ENCODE peak calls at places on chromosomes 12 and 14, in ten cellular contexts. X, O, B, N, L, G, H, U, R and Z are unnamed samples. For H3K4me1, the result is how much of the 10 kb centered on the place peaks cover.

GRCh38 chr14:78530078-78530477 is 359.9 kb downstream of the NRXN3 start:
- DNase-seq in H (no peak), X (peak), R (peak), B (peak), O (no peak), N (peak), G (no peak), L (peak), U (no peak), Z (peak)

GRCh38 chr14:104919993-104920315 is 4.7 kb upstream of the PLD4 start:
- DNase-seq in U (no peak), G (no peak), X (no peak), B (no peak), R (no peak), L (no peak), O (no peak), N (no peak), H (no peak), Z (no peak)

GRCh38 chr12:6321905-6322304 is 11.4 kb downstream of the PLEKHG6 start:
- DNase-seq in G (no peak), X (no peak), B (no peak), R (peak), L (no peak), O (no peak), H (no peak), N (no peak), U (no peak), Z (no peak)

GRCh38 chr12:121465921-121466799 is 66.2 kb downstream of the RNF34 start:
- DNase-seq in N (no peak), X (peak), U (no peak), H (peak), R (peak), L (peak), B (peak), O (no peak), G (no peak), Z (no peak)

GRCh38 chr12:53844989-53845836 is 93.4 kb upstream of the HOXC13 start:
- DNase-seq in H (no peak), R (peak), U (no peak), N (peak), B (peak), G (no peak), X (peak), O (peak), L (no peak), Z (no peak)

GRCh38 chr14:53458368-53458814 is 305.3 kb upstream of the DDHD1 start:
- DNase-seq in L (no peak), O (peak), X (peak), R (peak), B (peak), U (no peak), N (peak), G (no peak), H (no peak), Z (no peak)

GRCh38 chr12:32569256-32569655 is 109.8 kb upstream of the DNM1L start:
- DNase-seq in G (no peak), O (no peak), U (no peak), L (no peak), H (no peak), R (no peak), N (no peak), B (peak), X (no peak), Z (no peak)

GRCh38 chr12:110224379-110225304 is 56.4 kb upstream of the ATP2A2 start:
- DNase-seq in N (no peak), L (peak), B (peak), H (no peak), R (peak), G (no peak), X (peak), O (peak), U (peak), Z (no peak)

GRCh38 chr12:119301367-119301766 is 33.2 kb upstream of the CCDC60 start:
- DNase-seq in H (no peak), L (no peak), B (no peak), O (no peak), N (no peak), X (no peak), U (no peak), R (no peak), G (no peak), Z (no peak)

GRCh38 chr14:48857366-48857765 is 728.8 kb downstream of the RPS29 start:
- DNase-seq in X (no peak), B (no peak), O (no peak), N (peak), G (no peak), H (no peak), R (no peak), U (no peak), L (peak), Z (no peak)

GRCh38 chr14:98769326-98769725 is 502.7 kb downstream of the BCL11B start:
- DNase-seq in B (no peak), G (no peak), N (peak), L (no peak), U (peak), R (no peak), X (peak), H (no peak), O (no peak), Z (no peak)

GRCh38 chr14:39023939-39024871 is 78.8 kb downstream of the SEC23A start:
- DNase-seq in L (no peak), B (no peak), H (no peak), G (no peak), R (no peak), O (no peak), N (no peak), U (no peak), X (no peak), Z (no peak)

GRCh38 chr14:70907996-70908917 is 998 bp downstream of the PCNX1 start:
- DNase-seq in U (peak), N (peak), O (peak), G (no peak), H (peak), B (peak), X (peak), L (peak), R (peak), Z (peak)
- H3K4me1 ChIP-seq in U (under half), N (under half), O (under half), G (under half), H (under half), B (half or more), X (under half), L (under half), R (under half), Z (under half)

DNA sequence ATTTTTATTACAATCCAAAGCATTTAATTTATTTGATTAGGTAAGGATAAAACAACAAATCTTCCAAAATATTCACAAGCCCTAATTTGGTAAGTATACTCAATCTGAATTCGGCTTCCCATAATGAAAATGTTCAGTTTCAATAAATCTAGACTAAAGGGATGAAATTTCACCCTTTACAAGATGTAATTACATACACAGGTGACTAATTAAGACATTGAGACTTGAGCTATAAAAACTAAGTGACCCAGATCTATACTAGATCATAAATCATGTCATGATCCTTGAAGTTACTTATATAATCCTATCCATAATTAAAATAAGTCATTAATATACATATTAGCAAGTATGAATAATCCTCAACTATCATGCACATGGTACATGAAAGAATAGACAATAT is 36.6 kb downstream of the LRP6 start:
- DNase-seq in N (no peak), U (no peak), X (no peak), B (no peak), O (no peak), G (no peak), H (no peak), R (no peak), L (no peak), Z (no peak)
- H3K4me1 ChIP-seq in N (under half), U (under half), X (under half), B (under half), O (under half), G (under half), H (under half), R (under half), L (under half), Z (under half)

GRCh38 chr14:89721991-89722390 is 232.5 kb downstream of the EFCAB11 start:
- DNase-seq in B (no peak), N (no peak), U (no peak), G (no peak), H (no peak), L (no peak), R (peak), X (no peak), O (no peak), Z (no peak)
- H3K4me1 ChIP-seq in B (under half), N (under half), U (under half), G (under half), H (under half), L (under half), R (under half), X (under half), O (under half), Z (under half)

DNA sequence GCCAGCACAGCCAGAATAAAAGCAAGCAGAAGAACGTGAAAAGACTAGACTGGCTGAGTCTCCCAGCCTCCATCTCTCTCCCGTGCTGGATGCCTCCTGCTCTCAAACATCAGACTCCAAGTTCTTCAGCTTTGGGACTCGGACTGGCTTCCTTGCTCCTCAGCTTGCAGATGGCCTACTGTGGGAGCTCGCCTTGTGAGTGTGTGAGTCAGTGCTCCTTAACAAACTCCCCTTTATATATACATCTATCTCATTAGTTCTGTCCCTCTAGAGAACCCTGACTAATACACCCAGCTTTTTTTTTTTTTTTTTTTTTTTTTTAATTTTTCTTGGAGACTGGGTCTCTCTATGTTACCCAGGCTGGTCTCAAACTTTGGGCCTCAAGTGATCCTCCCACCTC is 46.9 kb downstream of the ACTN1 start:
- DNase-seq in B (no peak), L (no peak), R (peak), X (no peak), H (no peak), N (no peak), U (no peak), O (peak), G (no peak), Z (no peak)
- H3K4me1 ChIP-seq in B (under half), L (under half), R (under half), X (under half), H (under half), N (under half), U (half or more), O (half or more), G (half or more), Z (under half)

DNA sequence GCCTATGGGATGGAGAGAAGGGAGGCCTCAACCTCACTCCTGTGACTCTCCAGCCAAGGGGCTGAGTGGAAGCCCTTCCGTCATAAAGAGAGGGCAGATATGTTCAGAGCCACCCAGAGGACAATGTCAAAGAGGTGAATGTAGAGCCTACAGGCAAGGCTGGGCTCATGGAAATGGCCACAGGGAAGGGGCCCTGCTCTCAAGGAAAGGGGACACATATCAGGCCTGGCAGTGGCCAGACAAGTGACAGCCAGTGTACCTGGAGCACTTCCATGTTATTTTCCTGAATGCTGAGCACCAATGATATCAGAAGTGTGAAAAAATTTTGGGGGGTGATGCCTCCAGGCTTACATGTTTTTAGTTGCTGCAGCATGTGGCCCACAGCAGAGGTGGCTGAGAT is 36.6 kb upstream of the DDX11 start:
- DNase-seq in B (no peak), X (no peak), L (no peak), N (no peak), G (no peak), R (no peak), U (no peak), H (no peak), O (no peak), Z (no peak)
- H3K4me1 ChIP-seq in B (under half), X (under half), L (under half), N (under half), G (under half), R (under half), U (under half), H (under half), O (under half), Z (under half)

DNA sequence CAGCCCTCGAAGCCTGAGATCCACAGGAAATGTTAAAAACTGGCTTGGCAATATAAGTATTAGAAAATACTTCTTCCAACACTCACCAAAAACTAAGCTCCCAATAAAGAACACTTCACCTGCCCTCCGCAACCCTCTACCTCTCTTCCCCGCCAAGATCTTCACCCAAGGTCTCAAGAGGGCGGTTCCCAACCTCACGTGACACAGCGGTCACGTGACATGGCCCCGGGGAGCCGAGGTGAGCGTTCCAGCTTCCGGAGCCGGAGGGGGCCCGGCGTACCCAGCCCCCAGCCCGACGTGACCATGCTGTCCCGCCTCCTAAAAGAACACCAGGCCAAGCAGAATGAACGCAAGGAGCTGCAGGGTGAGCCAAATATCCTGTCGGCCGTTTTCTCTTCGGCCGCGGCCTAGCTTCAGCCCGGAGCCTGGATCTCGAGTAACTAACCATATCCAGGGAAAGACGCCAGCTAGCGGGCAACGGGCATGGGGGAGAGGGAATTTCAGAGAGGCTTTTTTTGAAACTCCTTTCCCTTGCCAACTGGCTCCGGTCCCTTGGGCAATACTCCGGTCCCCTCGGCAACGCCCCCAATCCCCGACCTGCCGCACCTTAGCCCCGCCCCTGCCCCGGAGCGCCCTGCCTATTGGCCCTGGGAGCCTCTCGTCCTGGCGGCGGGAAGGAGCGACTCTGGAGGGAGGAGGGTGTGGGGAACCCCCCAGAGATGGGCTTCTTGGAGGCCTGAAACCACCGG is at the start of gene BLOC1S1:
- DNase-seq in H (peak), X (peak), U (peak), G (peak), L (peak), O (peak), B (peak), N (peak), R (peak), Z (peak)
- H3K4me1 ChIP-seq in H (under half), X (under half), U (half or more), G (under half), L (under half), O (under half), B (half or more), N (under half), R (half or more), Z (under half)

DNA sequence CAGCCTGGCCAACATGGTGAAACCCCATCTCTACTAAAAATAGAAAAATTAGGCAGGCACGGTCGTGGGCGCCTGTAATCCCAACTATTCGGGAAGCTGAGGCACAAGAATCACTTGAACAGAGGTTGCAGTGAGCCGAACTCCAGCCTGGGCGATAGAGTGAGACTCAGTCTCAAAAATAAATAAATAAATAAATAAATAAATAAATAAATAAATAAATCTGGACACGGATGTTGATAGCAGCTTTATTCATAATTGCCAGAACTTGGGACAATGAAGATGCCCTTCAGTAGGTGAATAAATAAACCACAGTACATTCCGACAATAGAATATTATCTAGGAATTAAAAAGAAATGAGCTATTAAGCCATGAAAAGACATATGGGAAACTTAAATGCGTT is 31.1 kb downstream of the TMEM30B start:
- DNase-seq in N (no peak), R (no peak), U (no peak), H (no peak), L (no peak), B (no peak), O (no peak), G (no peak), X (no peak), Z (no peak)
- H3K4me1 ChIP-seq in N (under half), R (under half), U (under half), H (under half), L (under half), B (under half), O (under half), G (under half), X (under half), Z (under half)

DNA sequence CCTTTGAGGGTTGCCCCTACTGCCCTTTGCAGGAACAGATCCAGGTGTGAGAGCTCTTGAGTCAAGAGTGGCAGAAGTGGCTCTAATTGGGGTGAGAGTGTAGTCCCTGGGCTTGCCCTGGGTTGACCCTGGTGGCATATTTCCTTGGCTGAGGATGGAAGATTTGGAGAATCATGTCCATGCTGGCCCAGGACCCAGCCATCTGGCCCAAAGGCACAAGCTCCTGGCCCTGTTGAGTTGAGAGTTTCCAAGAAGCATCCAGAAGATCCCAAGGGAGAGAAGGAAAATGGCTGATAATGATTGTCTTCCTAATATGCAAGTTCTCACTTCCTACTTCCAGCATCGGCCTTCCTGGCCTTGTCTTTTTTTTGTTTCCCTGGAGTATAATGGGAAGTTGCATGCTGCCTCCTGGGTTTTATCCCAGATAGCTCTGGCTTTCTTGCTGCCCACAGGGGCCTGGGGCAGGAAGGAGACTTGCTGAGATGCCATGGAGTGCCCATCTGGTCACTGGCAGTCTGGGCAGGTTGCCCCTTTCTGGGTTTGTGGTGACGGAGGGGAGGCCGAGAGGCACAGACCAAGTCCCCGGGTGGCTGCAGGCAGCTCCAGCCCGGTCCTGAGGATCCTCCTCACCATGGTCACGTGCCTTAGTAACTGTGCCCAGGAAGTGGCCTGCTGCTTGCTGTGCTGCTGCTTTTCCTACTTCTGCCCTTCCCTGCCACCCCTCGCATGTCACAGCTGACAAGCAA is 55.3 kb upstream of the SRSF5 start:
- DNase-seq in H (no peak), O (no peak), U (peak), G (no peak), L (no peak), N (no peak), X (no peak), R (no peak), B (no peak), Z (no peak)
- H3K4me1 ChIP-seq in H (under half), O (under half), U (half or more), G (half or more), L (under half), N (under half), X (under half), R (under half), B (under half), Z (under half)

DNA sequence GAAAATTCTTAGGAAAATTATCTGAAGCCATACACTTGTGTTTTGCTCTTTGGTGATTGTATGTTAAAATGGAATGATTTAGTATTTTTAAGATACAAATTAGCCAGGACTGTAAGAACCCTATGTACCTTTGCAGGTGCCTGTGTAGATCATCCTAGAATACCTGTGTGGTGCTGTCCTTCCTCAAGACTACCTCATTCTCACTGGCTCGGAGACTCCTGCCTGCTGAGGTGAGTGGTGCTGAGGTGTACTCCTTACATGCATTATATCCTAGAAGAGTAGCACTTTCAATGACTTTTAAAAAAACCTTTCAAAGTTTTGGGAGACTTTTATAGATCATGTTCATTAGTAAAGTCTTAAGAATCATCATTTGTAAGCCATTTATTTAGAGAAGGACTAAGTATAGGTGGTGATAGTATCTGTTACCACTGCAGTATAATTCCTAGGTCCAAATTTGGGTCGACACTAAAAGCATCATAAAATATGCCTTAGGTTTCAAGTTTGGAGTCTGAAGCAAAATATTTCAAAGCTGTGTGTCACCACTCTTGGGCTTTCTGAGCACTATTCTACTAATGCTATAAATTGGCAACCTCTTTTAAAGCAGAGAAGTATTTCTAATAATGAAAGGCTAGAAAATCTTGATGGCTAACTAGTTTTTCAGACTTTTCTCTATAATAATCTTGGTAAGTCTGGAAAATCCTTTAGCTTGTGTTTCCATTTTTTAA is 36.6 kb downstream of the RASSF8 start:
- DNase-seq in R (peak), H (no peak), G (no peak), O (no peak), X (peak), U (no peak), L (no peak), N (peak), B (peak), Z (no peak)
- H3K4me1 ChIP-seq in R (half or more), H (under half), G (under half), O (under half), X (under half), U (under half), L (under half), N (under half), B (half or more), Z (under half)

GRCh38 chr12:67045650-67046049 is 223.5 kb upstream of the CAND1 start:
- DNase-seq in X (no peak), H (no peak), N (no peak), U (no peak), R (no peak), O (no peak), B (no peak), G (no peak), L (no peak), Z (no peak)

GRCh38 chr12:67039995-67040860 is 228.9 kb upstream of the CAND1 start:
- DNase-seq in O (no peak), X (no peak), L (no peak), U (no peak), G (no peak), B (no peak), R (no peak), N (no peak), H (no peak), Z (no peak)

GRCh38 chr12:67040861-67041137 is 228.4 kb upstream of the CAND1 start:
- DNase-seq in U (no peak), N (no peak), X (no peak), O (no peak), L (no peak), B (no peak), H (no peak), G (no peak), R (no peak), Z (no peak)

GRCh38 chr12:67043771-67044170 is 225.4 kb upstream of the CAND1 start:
- DNase-seq in L (no peak), O (no peak), X (no peak), U (no peak), G (no peak), R (no peak), N (no peak), H (no peak), B (no peak), Z (no peak)

GRCh38 chr12:67042697-67043131 is 226.4 kb upstream of the CAND1 start:
- DNase-seq in X (peak), H (no peak), L (peak), U (no peak), R (peak), N (peak), O (peak), B (peak), G (no peak), Z (no peak)
- H3K4me1 ChIP-seq in X (under half), H (under half), L (under half), U (under half), R (under half), N (under half), O (under half), B (under half), G (under half), Z (under half)